ENCODE peak calls at places on chromosomes 1 and 21, in five cellular contexts. One of them, this sample, is unnamed.

GRCh38 chr1:179958359-179958758 is 3.7 kb downstream of the CEP350 start:
- DNase-seq in Daoy: no peak
- DNase-seq in GM23338: no peak
- DNase-seq in colonic mucosa: no peak
- DNase-seq in stimulated activated CD8-positive, alpha-beta memory T cell treated with anti-CD3 and anti-CD28 coated beads, Interleukin-15, amount 100 ng/mL, for 1 hour: no peak
- DNase-seq in this sample: no peak

GRCh38 chr1:182723195-182723594 is 38.8 kb upstream of the RGS8 start:
- DNase-seq in colonic mucosa: peak
- DNase-seq in stimulated activated CD8-positive, alpha-beta memory T cell treated with anti-CD3 and anti-CD28 coated beads, Interleukin-15, amount 100 ng/mL, for 1 hour: no peak
- DNase-seq in Daoy: no peak
- DNase-seq in GM23338: no peak
- DNase-seq in this sample: no peak

GRCh38 chr1:170030212-170030611 is 44.3 kb downstream of the KIFAP3 start:
- DNase-seq in GM23338: no peak
- DNase-seq in colonic mucosa: no peak
- DNase-seq in stimulated activated CD8-positive, alpha-beta memory T cell treated with anti-CD3 and anti-CD28 coated beads, Interleukin-15, amount 100 ng/mL, for 1 hour: no peak
- DNase-seq in Daoy: no peak
- DNase-seq in this sample: no peak

GRCh38 chr1:96362623-96363022 is 359.0 kb upstream of the PTBP2 start:
- DNase-seq in Daoy: peak
- DNase-seq in colonic mucosa: no peak
- DNase-seq in GM23338: no peak
- DNase-seq in stimulated activated CD8-positive, alpha-beta memory T cell treated with anti-CD3 and anti-CD28 coated beads, Interleukin-15, amount 100 ng/mL, for 1 hour: no peak
- DNase-seq in this sample: no peak

GRCh38 chr1:112524251-112524650 is 15.5 kb downstream of the WNT2B start:
- DNase-seq in Daoy: peak
- DNase-seq in colonic mucosa: no peak
- DNase-seq in GM23338: peak
- DNase-seq in stimulated activated CD8-positive, alpha-beta memory T cell treated with anti-CD3 and anti-CD28 coated beads, Interleukin-15, amount 100 ng/mL, for 1 hour: no peak
- DNase-seq in this sample: no peak

GRCh38 chr1:48572632-48573258 is 100.7 kb upstream of the SPATA6 start:
- DNase-seq in GM23338: peak
- DNase-seq in Daoy: peak
- DNase-seq in stimulated activated CD8-positive, alpha-beta memory T cell treated with anti-CD3 and anti-CD28 coated beads, Interleukin-15, amount 100 ng/mL, for 1 hour: no peak
- DNase-seq in colonic mucosa: peak
- DNase-seq in this sample: peak

GRCh38 chr1:50969611-50970507 is at the start of gene CDKN2C:
- DNase-seq in Daoy: peak
- DNase-seq in colonic mucosa: peak
- DNase-seq in stimulated activated CD8-positive, alpha-beta memory T cell treated with anti-CD3 and anti-CD28 coated beads, Interleukin-15, amount 100 ng/mL, for 1 hour: no peak
- DNase-seq in GM23338: peak
- DNase-seq in this sample: peak

GRCh38 chr21:46207920-46208571 is 20.5 kb downstream of the LSS start:
- DNase-seq in colonic mucosa: no peak
- DNase-seq in GM23338: no peak
- DNase-seq in stimulated activated CD8-positive, alpha-beta memory T cell treated with anti-CD3 and anti-CD28 coated beads, Interleukin-15, amount 100 ng/mL, for 1 hour: no peak
- DNase-seq in Daoy: no peak
- DNase-seq in this sample: no peak

GRCh38 chr1:156359973-156360372 is 9.0 kb upstream of the RHBG start:
- DNase-seq in GM23338: peak
- DNase-seq in Daoy: peak
- DNase-seq in stimulated activated CD8-positive, alpha-beta memory T cell treated with anti-CD3 and anti-CD28 coated beads, Interleukin-15, amount 100 ng/mL, for 1 hour: no peak
- DNase-seq in colonic mucosa: no peak
- DNase-seq in this sample: no peak

GRCh38 chr21:28675265-28676041 is 317.2 kb downstream of the LTN1 start:
- DNase-seq in colonic mucosa: no peak
- DNase-seq in Daoy: no peak
- DNase-seq in GM23338: no peak
- DNase-seq in stimulated activated CD8-positive, alpha-beta memory T cell treated with anti-CD3 and anti-CD28 coated beads, Interleukin-15, amount 100 ng/mL, for 1 hour: no peak
- DNase-seq in this sample: no peak

GRCh38 chr1:232725303-232726047 is 79.7 kb upstream of the MAP10 start:
- DNase-seq in GM23338: peak
- DNase-seq in colonic mucosa: no peak
- DNase-seq in Daoy: peak
- DNase-seq in stimulated activated CD8-positive, alpha-beta memory T cell treated with anti-CD3 and anti-CD28 coated beads, Interleukin-15, amount 100 ng/mL, for 1 hour: no peak
- DNase-seq in this sample: no peak

GRCh38 chr21:32494946-32495703 is 82.6 kb downstream of the EVA1C start:
- DNase-seq in stimulated activated CD8-positive, alpha-beta memory T cell treated with anti-CD3 and anti-CD28 coated beads, Interleukin-15, amount 100 ng/mL, for 1 hour: no peak
- DNase-seq in Daoy: peak
- DNase-seq in GM23338: peak
- DNase-seq in colonic mucosa: no peak
- DNase-seq in this sample: no peak

GRCh38 chr1:231359113-231359512 is 21.0 kb downstream of the SPRTN start:
- DNase-seq in Daoy: peak
- DNase-seq in stimulated activated CD8-positive, alpha-beta memory T cell treated with anti-CD3 and anti-CD28 coated beads, Interleukin-15, amount 100 ng/mL, for 1 hour: no peak
- DNase-seq in colonic mucosa: no peak
- DNase-seq in GM23338: no peak
- DNase-seq in this sample: no peak

GRCh38 chr1:46301406-46302090 is 1.9 kb downstream of the LRRC41 start:
- DNase-seq in Daoy: peak
- DNase-seq in colonic mucosa: peak
- DNase-seq in GM23338: peak
- DNase-seq in stimulated activated CD8-positive, alpha-beta memory T cell treated with anti-CD3 and anti-CD28 coated beads, Interleukin-15, amount 100 ng/mL, for 1 hour: no peak
- DNase-seq in this sample: peak

GRCh38 chr1:214369364-214369763 is 88.4 kb downstream of the SMYD2 start:
- DNase-seq in stimulated activated CD8-positive, alpha-beta memory T cell treated with anti-CD3 and anti-CD28 coated beads, Interleukin-15, amount 100 ng/mL, for 1 hour: no peak
- DNase-seq in colonic mucosa: no peak
- DNase-seq in GM23338: no peak
- DNase-seq in Daoy: no peak
- DNase-seq in this sample: no peak

GRCh38 chr1:108199781-108200626 is at the start of gene SLC25A24:
- DNase-seq in colonic mucosa: peak
- DNase-seq in GM23338: peak
- DNase-seq in Daoy: peak
- DNase-seq in stimulated activated CD8-positive, alpha-beta memory T cell treated with anti-CD3 and anti-CD28 coated beads, Interleukin-15, amount 100 ng/mL, for 1 hour: peak
- DNase-seq in this sample: peak

GRCh38 chr1:91819038-91819788 is 66.7 kb downstream of the TGFBR3 start:
- DNase-seq in GM23338: no peak
- DNase-seq in stimulated activated CD8-positive, alpha-beta memory T cell treated with anti-CD3 and anti-CD28 coated beads, Interleukin-15, amount 100 ng/mL, for 1 hour: no peak
- DNase-seq in Daoy: no peak
- DNase-seq in colonic mucosa: no peak
- DNase-seq in this sample: peak

GRCh38 chr1:10975567-10976326 is 36.7 kb upstream of the TARDBP start:
- DNase-seq in GM23338: no peak
- DNase-seq in stimulated activated CD8-positive, alpha-beta memory T cell treated with anti-CD3 and anti-CD28 coated beads, Interleukin-15, amount 100 ng/mL, for 1 hour: no peak
- DNase-seq in colonic mucosa: no peak
- DNase-seq in Daoy: peak
- DNase-seq in this sample: no peak

GRCh38 chr1:1348420-1349255 is 580 bp downstream of the DVL1 start:
- DNase-seq in GM23338: peak
- DNase-seq in colonic mucosa: no peak
- DNase-seq in Daoy: peak
- DNase-seq in stimulated activated CD8-positive, alpha-beta memory T cell treated with anti-CD3 and anti-CD28 coated beads, Interleukin-15, amount 100 ng/mL, for 1 hour: no peak
- DNase-seq in this sample: peak

GRCh38 chr1:16172964-16173446 is 17.1 kb upstream of the EPHA2 start:
- DNase-seq in stimulated activated CD8-positive, alpha-beta memory T cell treated with anti-CD3 and anti-CD28 coated beads, Interleukin-15, amount 100 ng/mL, for 1 hour: no peak
- DNase-seq in colonic mucosa: peak
- DNase-seq in GM23338: no peak
- DNase-seq in Daoy: peak
- DNase-seq in this sample: no peak

GRCh38 chr1:146010126-146010738 is 11.3 kb downstream of the HJV start:
- DNase-seq in stimulated activated CD8-positive, alpha-beta memory T cell treated with anti-CD3 and anti-CD28 coated beads, Interleukin-15, amount 100 ng/mL, for 1 hour: no peak
- DNase-seq in colonic mucosa: no peak
- DNase-seq in GM23338: no peak
- DNase-seq in Daoy: no peak
- DNase-seq in this sample: no peak